ENCODE peak calls at places on chromosomes 1 and 21, in eight cellular contexts. R is GM23338, C is MM.1S, J is uterus, X is astrocyte, I is GM13977, P is psoas muscle, Z is fibroblast of mammary gland. Y is an unnamed sample.

GRCh38 chr1:100734716-100735115 is 15.2 kb downstream of the VCAM1 start:
- DNase-seq in R (no peak), C (no peak), J (no peak), X (peak), I (no peak), P (no peak), Z (peak), Y (no peak)

GRCh38 chr1:224542783-224543440 is 73.2 kb upstream of the CNIH3 start:
- DNase-seq in R (no peak), C (no peak), J (no peak), X (peak), I (no peak), P (no peak), Z (peak), Y (peak)

GRCh38 chr1:22789356-22789994 is 78.8 kb downstream of the EPHB2 start:
- DNase-seq in R (no peak), C (no peak), J (no peak), X (peak), I (no peak), P (no peak), Z (no peak), Y (no peak)

GRCh38 chr1:170967042-170967910 is 31.9 kb downstream of the MROH9 start:
- DNase-seq in R (peak), C (peak), J (no peak), X (peak), I (peak), P (no peak), Z (peak), Y (no peak)

GRCh38 chr1:185541861-185542260 is 192.3 kb upstream of the HMCN1 start:
- DNase-seq in R (no peak), C (no peak), J (no peak), X (peak), I (no peak), P (no peak), Z (peak), Y (no peak)

GRCh38 chr21:41887682-41888081 is 8.5 kb upstream of the PRDM15 start:
- DNase-seq in R (no peak), C (no peak), J (no peak), X (no peak), I (no peak), P (no peak), Z (no peak), Y (no peak)

GRCh38 chr1:117017648-117018047 is 16.1 kb downstream of the CD101 start:
- DNase-seq in R (no peak), C (no peak), J (no peak), X (peak), I (no peak), P (no peak), Z (peak), Y (no peak)

GRCh38 chr21:43363506-43364260 is 63.2 kb downstream of the SIK1 start:
- DNase-seq in R (no peak), C (no peak), J (no peak), X (no peak), I (no peak), P (no peak), Z (no peak), Y (peak)

GRCh38 chr21:45698493-45698947 is 55.0 kb downstream of the PCBP3 start:
- DNase-seq in R (no peak), C (no peak), J (peak), X (peak), I (no peak), P (peak), Z (peak), Y (peak)

GRCh38 chr1:147600119-147601111 is 59.1 kb downstream of the BCL9 start:
- DNase-seq in R (peak), C (no peak), J (peak), X (peak), I (no peak), P (no peak), Z (peak), Y (peak)

GRCh38 chr1:173302890-173303829 is 96.0 kb upstream of the TNFSF4 start:
- DNase-seq in R (peak), C (no peak), J (no peak), X (no peak), I (no peak), P (no peak), Z (no peak), Y (no peak)

GRCh38 chr1:230771773-230772354 is 24.7 kb downstream of the CAPN9 start:
- DNase-seq in R (no peak), C (no peak), J (no peak), X (no peak), I (no peak), P (no peak), Z (no peak), Y (no peak)

GRCh38 chr1:145995964-145996432 is 381 bp downstream of the TXNIP start:
- DNase-seq in R (peak), C (peak), J (peak), X (no peak), I (no peak), P (no peak), Z (no peak), Y (no peak)

GRCh38 chr1:2382621-2383361 is 8.6 kb downstream of the MORN1 start:
- DNase-seq in R (peak), C (no peak), J (no peak), X (no peak), I (peak), P (no peak), Z (peak), Y (peak)

GRCh38 chr1:20255666-20256065 is 35.0 kb upstream of the VWA5B1 start:
- DNase-seq in R (no peak), C (no peak), J (no peak), X (peak), I (no peak), P (no peak), Z (peak), Y (peak)

GRCh38 chr1:87897486-87897885 is 568.8 kb downstream of the LMO4 start:
- DNase-seq in R (no peak), C (no peak), J (no peak), X (no peak), I (no peak), P (no peak), Z (no peak), Y (no peak)

GRCh38 chr1:84253041-84253440 is 48.5 kb upstream of the SAMD13 start:
- DNase-seq in R (no peak), C (no peak), J (no peak), X (peak), I (no peak), P (no peak), Z (peak), Y (no peak)

GRCh38 chr1:44584167-44584566 is 90.1 kb downstream of the TMEM53 start:
- DNase-seq in R (no peak), C (no peak), J (no peak), X (no peak), I (no peak), P (no peak), Z (no peak), Y (no peak)

GRCh38 chr1:150387200-150387599 is 23.3 kb downstream of the RPRD2 start:
- DNase-seq in R (no peak), C (peak), J (no peak), X (no peak), I (no peak), P (no peak), Z (no peak), Y (no peak)

GRCh38 chr1:217911908-217912307 is 280.8 kb downstream of the SPATA17 start:
- DNase-seq in R (peak), C (no peak), J (no peak), X (no peak), I (no peak), P (no peak), Z (no peak), Y (peak)

DNA sequence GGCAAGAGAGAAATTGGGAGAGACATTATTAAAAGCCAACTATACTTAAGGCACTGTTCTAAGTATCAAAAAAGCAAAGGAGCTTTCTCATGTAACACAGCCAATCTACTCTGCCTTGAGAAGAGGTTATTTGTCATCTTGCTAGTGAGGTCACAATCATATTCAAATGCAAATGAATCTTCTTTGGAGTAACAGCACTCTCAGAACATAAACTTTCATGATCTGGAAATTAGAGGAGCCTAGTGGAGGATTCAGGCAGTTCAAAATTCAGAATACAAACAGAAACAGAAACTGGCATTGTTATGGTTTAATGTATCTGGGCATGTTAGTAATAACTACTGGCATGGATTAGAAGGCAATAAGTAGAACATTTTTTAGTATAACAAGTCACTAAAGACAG is 57.4 kb downstream of the ARID4B start:
- DNase-seq in R (peak), C (peak), J (no peak), X (peak), I (no peak), P (no peak), Z (peak), Y (no peak)
- TF ChIP-seq CTCF in R (no peak), C (peak), J (no peak), X (no peak), I (no peak), P (no peak), Z (peak), Y (peak)

GRCh38 chr1:228082975-228083870 is 715 bp downstream of the ARF1 start:
- DNase-seq in R (peak), C (peak), J (peak), X (no peak), I (no peak), P (peak), Z (no peak), Y (peak)

GRCh38 chr1:228082260-228082974 is at the start of gene ARF1:
- DNase-seq in R (peak), C (peak), J (peak), X (peak), I (peak), P (peak), Z (peak), Y (peak)

GRCh38 chr1:228084797-228085196 is 2.3 kb downstream of the ARF1 start:
- DNase-seq in R (no peak), C (no peak), J (no peak), X (no peak), I (no peak), P (peak), Z (no peak), Y (no peak)

GRCh38 chr1:228084325-228084724 is 1.8 kb downstream of the ARF1 start:
- DNase-seq in R (no peak), C (peak), J (no peak), X (peak), I (no peak), P (peak), Z (peak), Y (peak)

GRCh38 chr1:228083871-228084278 is 1.4 kb downstream of the ARF1 start:
- DNase-seq in R (no peak), C (peak), J (no peak), X (no peak), I (no peak), P (peak), Z (no peak), Y (no peak)
- TF ChIP-seq CTCF in R (no peak), C (peak), J (no peak), X (no peak), I (no peak), P (no peak), Z (no peak), Y (no peak)

DNA sequence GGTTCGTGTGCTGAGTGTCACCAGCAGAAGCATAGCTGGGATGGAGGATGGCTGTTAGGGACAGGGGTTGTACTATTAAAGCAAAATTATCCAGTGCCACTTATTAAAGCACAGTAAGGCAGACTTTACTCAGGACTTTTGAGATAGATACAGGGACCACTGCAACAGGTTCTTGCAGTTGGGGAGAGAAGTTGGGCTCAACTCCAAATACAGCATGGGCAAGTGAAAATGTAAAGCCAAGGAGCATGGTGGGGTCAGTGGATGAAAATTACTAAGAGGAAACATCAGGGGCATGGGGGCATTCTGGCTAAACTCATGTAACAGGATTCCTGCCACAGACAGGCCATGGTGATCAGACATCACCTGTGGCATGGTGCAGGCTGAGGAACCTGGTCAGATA is 15.0 kb upstream of the REN start:
- DNase-seq in R (no peak), C (no peak), J (no peak), X (no peak), I (no peak), P (no peak), Z (no peak), Y (no peak)
- TF ChIP-seq CTCF in R (no peak), C (no peak), J (no peak), X (no peak), I (no peak), P (no peak), Z (no peak), Y (no peak)

DNA sequence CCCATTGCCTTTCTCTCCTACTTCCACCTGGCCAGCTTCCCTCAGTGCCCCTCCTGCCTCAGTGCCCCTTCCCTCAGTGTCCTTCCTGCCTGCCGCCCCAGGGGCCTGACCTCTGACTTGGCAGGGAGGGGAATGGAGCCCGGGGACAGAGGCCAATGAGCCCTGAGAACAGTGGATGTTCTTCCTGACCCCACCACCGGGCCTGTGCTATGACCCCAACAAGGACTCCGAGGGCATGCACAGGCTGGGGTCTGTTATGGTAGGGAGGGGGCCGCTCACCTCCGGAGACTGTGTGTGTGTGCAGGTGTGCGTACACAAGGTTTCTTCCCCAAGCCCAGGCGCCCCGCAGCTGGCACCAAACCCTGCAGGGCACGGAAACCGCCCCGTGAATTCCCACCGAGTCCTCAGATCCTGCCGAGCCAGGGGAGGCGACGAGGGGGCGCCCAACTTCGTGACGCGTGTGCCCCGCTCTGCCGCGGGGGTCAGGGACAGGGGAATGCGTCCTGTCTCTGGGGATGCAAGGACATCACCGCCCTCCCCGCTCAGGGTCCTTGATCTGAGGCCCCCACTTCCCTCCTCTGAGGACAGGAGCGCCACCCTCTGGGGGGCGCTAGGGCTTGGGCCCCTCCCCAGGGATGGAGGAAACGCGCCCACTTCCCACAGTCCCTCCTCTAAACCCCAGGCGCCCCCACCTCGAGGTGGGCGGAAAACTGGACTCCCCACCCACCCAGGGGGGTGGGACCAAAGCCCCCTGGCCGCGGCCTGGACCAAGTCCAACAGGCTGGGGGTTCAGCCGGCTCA is 725 bp downstream of the RAP1GAP start:
- DNase-seq in R (peak), C (no peak), J (no peak), X (no peak), I (peak), P (no peak), Z (no peak), Y (no peak)
- TF ChIP-seq CTCF in R (peak), C (no peak), J (no peak), X (no peak), I (peak), P (no peak), Z (no peak), Y (no peak)